ENCODE peak calls at places on chromosomes 7 and 10, in six cellular contexts. Z is left cardiac atrium, O is T-helper 1 cell, B is uterus, W is IMR-90, Q is NCI-H1694. G is an unnamed sample.

GRCh38 chr10:97459933-97460332 is 14.0 kb downstream of the ZDHHC16 start:
- DNase-seq in Z (no peak), O (no peak), B (no peak), W (no peak), Q (no peak), G (no peak)

GRCh38 chr10:13346280-13346819 is 1.7 kb downstream of the SEPHS1 start:
- DNase-seq in Z (no peak), O (no peak), B (peak), W (peak), Q (peak), G (peak)

GRCh38 chr10:121452581-121452980 is 145.7 kb downstream of the FGFR2 start:
- DNase-seq in Z (no peak), O (no peak), B (no peak), W (no peak), Q (no peak), G (no peak)

GRCh38 chr7:30931927-30932540 is 20.4 kb downstream of the AQP1 start:
- DNase-seq in Z (no peak), O (no peak), B (no peak), W (no peak), Q (no peak), G (no peak)

GRCh38 chr10:121216721-121217181 is 365.6 kb downstream of the WDR11 start:
- DNase-seq in Z (no peak), O (no peak), B (no peak), W (no peak), Q (peak), G (no peak)

GRCh38 chr7:5423844-5424688 is 432 bp upstream of the TNRC18 start:
- DNase-seq in Z (peak), O (no peak), B (peak), W (peak), Q (peak), G (peak)

GRCh38 chr7:17608114-17608833 is 309.8 kb downstream of the AHR start:
- DNase-seq in Z (no peak), O (no peak), B (no peak), W (peak), Q (no peak), G (no peak)

GRCh38 chr7:22667562-22668239 is 59.3 kb upstream of the IL6 start:
- DNase-seq in Z (no peak), O (no peak), B (no peak), W (peak), Q (no peak), G (peak)

GRCh38 chr7:129574487-129574886 is 37.0 kb upstream of the NRF1 start:
- DNase-seq in Z (peak), O (no peak), B (no peak), W (peak), Q (no peak), G (peak)

GRCh38 chr7:30237271-30237695 is 47.1 kb upstream of the ZNRF2 start:
- DNase-seq in Z (no peak), O (no peak), B (no peak), W (no peak), Q (no peak), G (no peak)

GRCh38 chr7:159040146-159040545 is 104.5 kb downstream of the VIPR2 start:
- DNase-seq in Z (no peak), O (no peak), B (no peak), W (no peak), Q (no peak), G (no peak)

GRCh38 chr7:100516135-100516812 is 22.7 kb upstream of the AGFG2 start:
- DNase-seq in Z (peak), O (peak), B (peak), W (peak), Q (no peak), G (peak)

GRCh38 chr10:103915794-103916193 is 2.2 kb downstream of the STN1 start:
- DNase-seq in Z (no peak), O (no peak), B (peak), W (no peak), Q (no peak), G (no peak)

GRCh38 chr10:125656523-125656922 is 26.4 kb downstream of the TEX36 start:
- DNase-seq in Z (no peak), O (no peak), B (no peak), W (no peak), Q (no peak), G (no peak)

GRCh38 chr10:56349611-56350010 is 11.4 kb downstream of the ZWINT start:
- DNase-seq in Z (no peak), O (no peak), B (no peak), W (no peak), Q (no peak), G (no peak)

GRCh38 chr10:100485841-100486495 is 23.2 kb downstream of the WNT8B start:
- DNase-seq in Z (no peak), O (no peak), B (no peak), W (no peak), Q (no peak), G (no peak)

GRCh38 chr7:155867280-155867679 is 55.0 kb upstream of the SHH start:
- DNase-seq in Z (no peak), O (no peak), B (no peak), W (no peak), Q (no peak), G (no peak)

GRCh38 chr10:34908472-34908871 is 93.4 kb upstream of the PARD3 start:
- DNase-seq in Z (no peak), O (no peak), B (peak), W (peak), Q (peak), G (peak)

GRCh38 chr7:42053834-42054233 is 183.2 kb downstream of the GLI3 start:
- DNase-seq in Z (no peak), O (no peak), B (no peak), W (peak), Q (no peak), G (no peak)

GRCh38 chr10:271201-271600 is 135.9 kb downstream of the ZMYND11 start:
- DNase-seq in Z (no peak), O (no peak), B (no peak), W (peak), Q (no peak), G (no peak)

GRCh38 chr7:136870799-136871487 is 2.5 kb downstream of the CHRM2 start:
- DNase-seq in Z (peak), O (no peak), B (no peak), W (no peak), Q (no peak), G (peak)

GRCh38 chr10:119284679-119285096 is 77.3 kb downstream of the GRK5 start:
- DNase-seq in Z (peak), O (no peak), B (peak), W (no peak), Q (no peak), G (no peak)

GRCh38 chr7:102286237-102287081 is at the start of gene SH2B2:
- DNase-seq in Z (peak), O (no peak), B (peak), W (peak), Q (no peak), G (peak)

GRCh38 chr7:41374150-41374848 is 328.6 kb downstream of the INHBA start:
- DNase-seq in Z (no peak), O (no peak), B (no peak), W (no peak), Q (no peak), G (no peak)

GRCh38 chr7:116494472-116494871 is 5.1 kb upstream of the CAV2 start:
- DNase-seq in Z (no peak), O (no peak), B (no peak), W (no peak), Q (no peak), G (no peak)

GRCh38 chr7:7529328-7529727 is 6.3 kb downstream of the COL28A1 start:
- DNase-seq in Z (no peak), O (no peak), B (no peak), W (no peak), Q (no peak), G (no peak)

GRCh38 chr7:97439637-97440214 is 292.2 kb upstream of the TAC1 start:
- DNase-seq in Z (no peak), O (no peak), B (no peak), W (no peak), Q (no peak), G (no peak)

GRCh38 chr7:98700533-98700932 is 83.4 kb downstream of the NPTX2 start:
- DNase-seq in Z (no peak), O (no peak), B (no peak), W (no peak), Q (no peak), G (no peak)

GRCh38 chr7:82036146-82036886 is 266.5 kb upstream of the HGF start:
- DNase-seq in Z (no peak), O (no peak), B (no peak), W (peak), Q (no peak), G (peak)

GRCh38 chr10:101284171-101285092 is 55.2 kb upstream of the LBX1 start:
- DNase-seq in Z (no peak), O (no peak), B (no peak), W (no peak), Q (no peak), G (no peak)

GRCh38 chr7:136997735-136998134 is 129.3 kb downstream of the CHRM2 start:
- DNase-seq in Z (no peak), O (no peak), B (no peak), W (peak), Q (no peak), G (no peak)

GRCh38 chr10:97782455-97783228 is 10.8 kb upstream of the SFRP5 start:
- DNase-seq in Z (no peak), O (no peak), B (no peak), W (no peak), Q (no peak), G (no peak)

GRCh38 chr7:142503036-142503435 is 245.2 kb upstream of the PRSS58 start:
- DNase-seq in Z (no peak), O (no peak), B (no peak), W (no peak), Q (no peak), G (no peak)

GRCh38 chr7:121298831-121299239 is 30.0 kb upstream of the WNT16 start:
- DNase-seq in Z (no peak), O (no peak), B (no peak), W (no peak), Q (no peak), G (no peak)

GRCh38 chr10:72694476-72695369 is 2.8 kb downstream of the MCU start:
- DNase-seq in Z (no peak), O (no peak), B (no peak), W (peak), Q (no peak), G (no peak)

GRCh38 chr10:5814110-5815107 is 1.2 kb upstream of the GDI2 start:
- DNase-seq in Z (no peak), O (no peak), B (no peak), W (peak), Q (peak), G (no peak)

GRCh38 chr10:35561670-35562069 is 43.5 kb upstream of the GJD4 start:
- DNase-seq in Z (peak), O (no peak), B (no peak), W (no peak), Q (no peak), G (no peak)

GRCh38 chr7:140640060-140640611 is 477 bp downstream of the DENND2A start:
- DNase-seq in Z (peak), O (no peak), B (peak), W (peak), Q (no peak), G (peak)

G was measured in AG08396.